ENCODE peak calls at places on chromosomes 5 and 9, in eight cellular contexts. C is GDM1, G is aorta, Z is endodermal cell, S is chondrocyte, J is sciatic nerve, X is GM19239, N is hepatic stellate cell. Q is an unnamed sample.

GRCh38 chr5:107916731-107917725 is 246.3 kb upstream of the EFNA5 start:
- DNase-seq in C (no peak), G (no peak), Z (no peak), S (no peak), J (no peak), X (no peak), N (no peak), Q (no peak)

GRCh38 chr5:54673523-54674225 is 156.1 kb downstream of the SNX18 start:
- DNase-seq in C (peak), G (peak), Z (no peak), S (no peak), J (no peak), X (no peak), N (no peak), Q (no peak)

GRCh38 chr9:2846115-2846514 is 2.2 kb upstream of the PUM3 start:
- DNase-seq in C (no peak), G (no peak), Z (no peak), S (no peak), J (no peak), X (no peak), N (no peak), Q (no peak)

GRCh38 chr9:99511723-99512122 is 289.6 kb downstream of the SEC61B start:
- DNase-seq in C (no peak), G (no peak), Z (peak), S (no peak), J (no peak), X (no peak), N (no peak), Q (no peak)

GRCh38 chr9:70874451-70874850 is 247.0 kb downstream of the TRPM3 start:
- DNase-seq in C (no peak), G (no peak), Z (no peak), S (no peak), J (no peak), X (no peak), N (no peak), Q (no peak)

GRCh38 chr9:2745560-2746380 is 28.5 kb downstream of the KCNV2 start:
- DNase-seq in C (no peak), G (no peak), Z (no peak), S (no peak), J (no peak), X (no peak), N (no peak), Q (no peak)

GRCh38 chr5:24510523-24510988 is 134.2 kb downstream of the CDH10 start:
- DNase-seq in C (no peak), G (no peak), Z (no peak), S (no peak), J (no peak), X (no peak), N (no peak), Q (no peak)

GRCh38 chr9:130995399-130995941 is 13.5 kb upstream of the LAMC3 start:
- DNase-seq in C (peak), G (peak), Z (peak), S (no peak), J (no peak), X (no peak), N (peak), Q (no peak)

GRCh38 chr5:79834420-79835219 is 145.0 kb downstream of the CMYA5 start:
- DNase-seq in C (no peak), G (no peak), Z (peak), S (no peak), J (no peak), X (no peak), N (no peak), Q (no peak)

GRCh38 chr9:124353811-124354274 is 61.4 kb downstream of the PSMB7 start:
- DNase-seq in C (no peak), G (no peak), Z (no peak), S (no peak), J (peak), X (no peak), N (no peak), Q (no peak)

GRCh38 chr5:126540631-126541030 is 54.4 kb downstream of the ALDH7A1 start:
- DNase-seq in C (no peak), G (no peak), Z (no peak), S (no peak), J (no peak), X (no peak), N (no peak), Q (no peak)

GRCh38 chr9:136092353-136092650 is 2.8 kb downstream of the NACC2 start:
- DNase-seq in C (no peak), G (no peak), Z (peak), S (no peak), J (no peak), X (no peak), N (no peak), Q (no peak)

GRCh38 chr9:21994526-21994995 is at the start of gene CDKN2B-AS1:
- DNase-seq in C (no peak), G (peak), Z (peak), S (no peak), J (no peak), X (no peak), N (peak), Q (peak)

GRCh38 chr9:8821910-8822666 is 1022.5 kb upstream of the DMAC1 start:
- DNase-seq in C (no peak), G (no peak), Z (no peak), S (no peak), J (no peak), X (no peak), N (no peak), Q (no peak)

GRCh38 chr5:102625940-102626339 is 127.1 kb upstream of the SLCO6A1 start:
- DNase-seq in C (no peak), G (no peak), Z (no peak), S (no peak), J (no peak), X (no peak), N (no peak), Q (no peak)

GRCh38 chr9:115733318-115733717 is 420.3 kb upstream of the PAPPA start:
- DNase-seq in C (no peak), G (no peak), Z (no peak), S (no peak), J (no peak), X (no peak), N (no peak), Q (no peak)

GRCh38 chr5:448061-448765 is 5.2 kb downstream of the EXOC3 start:
- DNase-seq in C (peak), G (peak), Z (peak), S (no peak), J (peak), X (no peak), N (no peak), Q (no peak)

GRCh38 chr5:1421521-1422341 is 23.5 kb downstream of the SLC6A3 start:
- DNase-seq in C (no peak), G (peak), Z (no peak), S (peak), J (no peak), X (no peak), N (no peak), Q (no peak)

GRCh38 chr9:136312436-136312835 is 8.5 kb upstream of the CCDC187 start:
- DNase-seq in C (peak), G (no peak), Z (no peak), S (no peak), J (no peak), X (no peak), N (peak), Q (no peak)

GRCh38 chr9:35652829-35653209 is 2.1 kb upstream of the SIT1 start:
- DNase-seq in C (no peak), G (no peak), Z (no peak), S (peak), J (peak), X (no peak), N (no peak), Q (no peak)

GRCh38 chr5:78899922-78900362 is 85.2 kb downstream of the ARSB start:
- DNase-seq in C (peak), G (no peak), Z (peak), S (no peak), J (no peak), X (no peak), N (peak), Q (no peak)

GRCh38 chr9:129568560-129569505 is 52.1 kb downstream of the C9orf50 start:
- DNase-seq in C (no peak), G (peak), Z (peak), S (no peak), J (peak), X (no peak), N (peak), Q (no peak)

GRCh38 chr9:105157178-105157583 is 87.3 kb upstream of the SLC44A1 start:
- DNase-seq in C (peak), G (peak), Z (peak), S (no peak), J (peak), X (peak), N (peak), Q (no peak)

GRCh38 chr9:130879863-130880411 is 16.7 kb downstream of the QRFP start:
- DNase-seq in C (no peak), G (no peak), Z (no peak), S (no peak), J (no peak), X (no peak), N (no peak), Q (no peak)

GRCh38 chr5:14413331-14413750 is 168.3 kb upstream of the OTULINL start:
- DNase-seq in C (no peak), G (no peak), Z (no peak), S (no peak), J (no peak), X (no peak), N (no peak), Q (no peak)

GRCh38 chr9:78280982-78281668 is 15.8 kb upstream of the PSAT1 start:
- DNase-seq in C (no peak), G (peak), Z (no peak), S (no peak), J (peak), X (no peak), N (peak), Q (no peak)

GRCh38 chr5:50711280-50711679 is 44.8 kb downstream of the PARP8 start:
- DNase-seq in C (peak), G (no peak), Z (no peak), S (no peak), J (no peak), X (peak), N (peak), Q (no peak)

GRCh38 chr5:142357469-142358090 is 32.8 kb upstream of the SPRY4 start:
- DNase-seq in C (no peak), G (no peak), Z (peak), S (no peak), J (peak), X (no peak), N (no peak), Q (no peak)

GRCh38 chr5:180775624-180776023 is 27.0 kb downstream of the MGAT1 start:
- DNase-seq in C (no peak), G (no peak), Z (no peak), S (no peak), J (no peak), X (no peak), N (no peak), Q (no peak)

GRCh38 chr5:115068239-115069086 is 101.2 kb downstream of the TRIM36 start:
- DNase-seq in C (no peak), G (no peak), Z (no peak), S (no peak), J (no peak), X (no peak), N (peak), Q (no peak)

GRCh38 chr9:135448570-135449180 is 30.9 kb upstream of the PPP1R26 start:
- DNase-seq in C (no peak), G (no peak), Z (peak), S (no peak), J (no peak), X (no peak), N (no peak), Q (no peak)

GRCh38 chr5:15707631-15708030 is 207.7 kb downstream of the FBXL7 start:
- DNase-seq in C (no peak), G (no peak), Z (no peak), S (no peak), J (no peak), X (no peak), N (no peak), Q (no peak)

GRCh38 chr5:51573835-51574234 is 190.6 kb downstream of the ISL1 start:
- DNase-seq in C (no peak), G (no peak), Z (no peak), S (no peak), J (no peak), X (no peak), N (no peak), Q (no peak)

GRCh38 chr5:11918463-11919045 is 14.3 kb upstream of the CTNND2 start:
- DNase-seq in C (no peak), G (no peak), Z (no peak), S (no peak), J (no peak), X (no peak), N (no peak), Q (no peak)

GRCh38 chr5:179146277-179146676 is 86.1 kb downstream of the ZNF354C start:
- DNase-seq in C (no peak), G (peak), Z (no peak), S (peak), J (no peak), X (no peak), N (no peak), Q (no peak)

GRCh38 chr9:124695280-124695890 is 75.7 kb downstream of the NR6A1 start:
- DNase-seq in C (no peak), G (no peak), Z (no peak), S (no peak), J (no peak), X (no peak), N (peak), Q (no peak)

GRCh38 chr5:38825494-38825893 is 20.3 kb upstream of the OSMR start:
- DNase-seq in C (no peak), G (no peak), Z (no peak), S (no peak), J (no peak), X (no peak), N (no peak), Q (no peak)